ENCODE peak calls at places on chromosomes 13 and 19, in four cellular contexts. T is ovary, R is AG09309, H is Peyer's patch. V is an unnamed sample.
A peak's percentile ranks its signal among the peaks of the same experiment; 100 is the strongest.

GRCh38 chr13:81713201-81713600 is 1372.3 kb upstream of the SPRY2 start:
- DNase-seq in T (no peak), R (no peak), H (no peak), V (no peak)

GRCh38 chr13:112751617-112752016 is 61.8 kb downstream of the ATP11A start:
- DNase-seq in T (no peak), R (no peak), H (no peak), V (no peak)

GRCh38 chr19:19111967-19112580 is 26.2 kb downstream of the TMEM161A start:
- DNase-seq in T (no peak), R (no peak), H (no peak), V (no peak)

GRCh38 chr13:74288361-74288911 is 154.2 kb upstream of the KLF12 start:
- DNase-seq in T (peak; percentile 14), R (no peak), H (peak; percentile 61), V (peak; percentile 19)

GRCh38 chr19:6593651-6594416 is 2.9 kb upstream of the CD70 start:
- DNase-seq in T (no peak), R (no peak), H (no peak), V (no peak)

GRCh38 chr13:93225610-93226009 is 997 bp upstream of the GPC6 start:
- DNase-seq in T (no peak), R (no peak), H (no peak), V (no peak)

GRCh38 chr13:114282143-114282685 is 813 bp downstream of the UPF3A start:
- DNase-seq in T (peak; percentile 40), R (no peak), H (peak; percentile 27), V (peak; percentile 31)

GRCh38 chr13:75417647-75418046 is 64.3 kb downstream of the TBC1D4 start:
- DNase-seq in T (no peak), R (no peak), H (no peak), V (no peak)

GRCh38 chr19:10603873-10604459 is 16.9 kb upstream of the AP1M2 start:
- DNase-seq in T (no peak), R (no peak), H (peak; percentile 52), V (no peak)

GRCh38 chr13:44231786-44232516 is 141.7 kb upstream of the SERP2 start:
- DNase-seq in T (peak; percentile 84), R (peak; percentile 86), H (peak; percentile 22), V (no peak)

GRCh38 chr13:96104516-96104915 is 14.6 kb downstream of the HS6ST3 start:
- DNase-seq in T (no peak), R (no peak), H (no peak), V (no peak)

GRCh38 chr13:53150568-53150967 is 122.0 kb downstream of the OLFM4 start:
- DNase-seq in T (no peak), R (no peak), H (no peak), V (no peak)

GRCh38 chr13:60261432-60262351 is 98.0 kb upstream of the DIAPH3 start:
- DNase-seq in T (no peak), R (no peak), H (no peak), V (no peak)

GRCh38 chr19:19552811-19553210 is 14.7 kb downstream of the CILP2 start:
- DNase-seq in T (no peak), R (no peak), H (no peak), V (no peak)

GRCh38 chr19:40365613-40366401 is 17.3 kb downstream of the PLD3 start:
- DNase-seq in T (peak; percentile 85), R (no peak), H (no peak), V (peak; percentile 40)

GRCh38 chr13:79802389-79803140 is 321.6 kb downstream of the NDFIP2 start:
- DNase-seq in T (no peak), R (no peak), H (no peak), V (no peak)

GRCh38 chr19:53057904-53058579 is 13.5 kb downstream of the ERVV-2 start:
- DNase-seq in T (no peak), R (no peak), H (no peak), V (no peak)

GRCh38 chr13:30864352-30865130 is 41.5 kb upstream of the MEDAG start:
- DNase-seq in T (peak; percentile 41), R (peak; percentile 83), H (no peak), V (no peak)

GRCh38 chr13:40508112-40508511 is 158.3 kb downstream of the FOXO1 start:
- DNase-seq in T (peak; percentile 53), R (peak; percentile 33), H (no peak), V (no peak)

DNA sequence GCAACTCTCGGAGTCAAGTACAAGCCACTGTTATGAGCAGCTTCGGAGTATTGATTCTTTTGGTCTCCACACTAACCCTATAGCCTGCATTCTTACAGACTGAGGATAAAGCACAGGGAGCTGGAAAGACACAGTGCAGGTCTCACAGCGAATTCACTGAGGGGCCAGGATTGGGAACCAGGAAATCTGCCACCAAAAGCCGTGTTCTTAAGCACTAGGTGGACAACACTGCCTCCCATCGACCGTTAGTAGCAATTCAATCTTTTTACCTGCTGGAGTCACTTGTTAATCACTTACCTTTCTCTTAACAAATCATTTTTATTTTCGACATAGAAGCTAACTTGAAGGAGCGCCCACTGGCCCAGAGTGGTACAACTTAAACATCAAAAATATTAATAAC is 6.3 kb downstream of the PMIS2 start:
- DNase-seq in T (no peak), R (no peak), H (no peak), V (no peak)
- TF ChIP-seq CTCF in T (no peak), R (peak; percentile 54), H (peak; percentile 33), V (peak; percentile 53)

GRCh38 chr19:36106991-36107390 is 4.0 kb upstream of the OVOL3 start:
- DNase-seq in T (no peak), R (no peak), H (no peak), V (no peak)

GRCh38 chr19:36106441-36106840 is 4.5 kb upstream of the OVOL3 start:
- DNase-seq in T (no peak), R (no peak), H (no peak), V (no peak)

GRCh38 chr19:36103040-36103626 is 7.8 kb upstream of the OVOL3 start:
- DNase-seq in T (no peak), R (no peak), H (no peak), V (no peak)

GRCh38 chr19:36101550-36102327 is 9.2 kb upstream of the OVOL3 start:
- DNase-seq in T (no peak), R (no peak), H (no peak), V (no peak)

DNA sequence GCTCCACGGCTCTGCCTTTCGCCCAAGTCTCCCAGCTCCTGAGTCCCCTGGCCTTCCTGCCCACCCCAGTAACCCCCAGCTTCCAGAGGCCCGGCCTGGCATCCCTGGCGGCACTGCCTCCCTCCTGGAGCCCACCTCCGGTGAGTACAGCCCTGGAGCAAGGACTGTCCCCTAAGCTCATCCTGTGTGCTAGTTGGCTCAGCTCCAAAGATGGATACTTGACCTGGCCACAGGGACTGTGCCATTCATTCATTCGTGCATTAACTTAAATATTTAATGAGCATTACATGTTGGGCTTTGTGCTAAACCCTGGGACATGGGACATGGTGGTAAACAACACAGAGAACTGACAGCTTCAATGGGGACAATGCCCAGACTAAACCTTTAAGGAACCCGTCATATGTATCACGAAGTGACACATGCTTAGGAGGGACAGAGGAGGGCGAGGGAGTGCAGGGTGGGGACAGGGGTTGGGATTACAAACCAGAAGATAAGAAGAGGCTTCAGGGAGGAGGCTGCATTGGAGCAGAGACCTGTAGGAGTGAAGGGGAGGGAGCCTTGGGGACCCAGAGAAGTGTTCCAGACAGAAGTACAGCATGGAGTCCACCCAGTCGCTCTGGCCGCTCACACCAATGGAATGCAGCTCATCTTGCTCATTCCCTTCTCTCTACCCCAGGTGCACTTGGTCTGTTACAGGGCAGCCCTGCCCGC is 6.9 kb upstream of the OVOL3 start:
- DNase-seq in T (no peak), R (no peak), H (no peak), V (no peak)
- TF ChIP-seq CTCF in T (no peak), R (no peak), H (no peak), V (no peak)

DNA sequence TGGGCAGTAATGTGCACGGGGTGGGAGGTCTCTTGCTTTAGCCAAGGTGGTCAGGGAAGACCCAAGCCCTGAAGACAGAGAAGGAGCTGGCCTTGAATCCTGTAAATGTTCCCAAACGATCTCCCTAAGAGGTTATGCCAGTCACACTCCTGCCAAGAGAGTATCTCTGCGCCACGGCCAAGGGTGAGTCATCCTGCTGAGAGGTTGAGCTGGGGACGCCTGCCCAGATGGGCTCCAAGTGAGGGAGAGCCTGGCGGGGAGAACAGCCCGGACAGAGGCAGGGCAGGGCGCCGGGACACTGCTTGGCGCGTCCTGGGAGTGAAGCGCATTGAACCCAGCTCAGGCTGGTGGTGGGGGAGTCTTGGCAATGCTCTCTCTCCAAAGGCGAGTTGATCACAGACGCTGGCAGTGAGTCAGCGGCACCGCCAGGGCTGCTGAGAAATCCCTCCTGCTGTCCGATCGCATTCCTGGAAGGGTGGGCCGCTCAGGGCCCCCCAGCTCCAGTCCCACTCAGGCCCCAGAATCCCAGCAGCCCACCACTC is 16.4 kb downstream of the SULT2B1 start:
- DNase-seq in T (peak; percentile 58), R (no peak), H (peak; percentile 24), V (no peak)
- TF ChIP-seq CTCF in T (no peak), R (no peak), H (no peak), V (no peak)

GRCh38 chr13:29801102-29801501 is 49.3 kb downstream of the UBL3 start:
- DNase-seq in T (no peak), R (no peak), H (no peak), V (no peak)
- TF ChIP-seq CTCF in T (no peak), R (no peak), H (no peak), V (no peak)

GRCh38 chr13:42119091-42119490 is 70.6 kb downstream of the DGKH start:
- DNase-seq in T (no peak), R (no peak), H (no peak), V (no peak)

GRCh38 chr13:42123600-42123999 is 75.2 kb downstream of the DGKH start:
- DNase-seq in T (no peak), R (no peak), H (no peak), V (no peak)

GRCh38 chr13:42116225-42116624 is 67.8 kb downstream of the DGKH start:
- DNase-seq in T (no peak), R (no peak), H (no peak), V (no peak)

GRCh38 chr13:42114912-42115311 is 66.5 kb downstream of the DGKH start:
- DNase-seq in T (no peak), R (no peak), H (no peak), V (no peak)

GRCh38 chr13:42119875-42120274 is 71.4 kb downstream of the DGKH start:
- DNase-seq in T (no peak), R (no peak), H (no peak), V (no peak)
- TF ChIP-seq CTCF in T (no peak), R (no peak), H (no peak), V (no peak)

GRCh38 chr19:46065486-46065885 is 24.7 kb upstream of the IGFL4 start:
- DNase-seq in T (no peak), R (peak; percentile 31), H (no peak), V (no peak)
- TF ChIP-seq CTCF in T (no peak), R (no peak), H (no peak), V (no peak)

GRCh38 chr13:102657630-102658029 is 37.2 kb downstream of the METTL21C start:
- DNase-seq in T (no peak), R (no peak), H (no peak), V (no peak)
- TF ChIP-seq CTCF in T (no peak), R (peak; percentile 19), H (peak; percentile 21), V (peak; percentile 28)

GRCh38 chr19:42199440-42200115 is 17.9 kb downstream of the DEDD2 start:
- DNase-seq in T (no peak), R (no peak), H (peak; percentile 74), V (peak; percentile 37)
- TF ChIP-seq CTCF in T (no peak), R (no peak), H (no peak), V (peak; percentile 13)